ENCODE peak calls at places on chromosomes 2 and 18, in nine cellular contexts. H, S, Z, F, P, K, D, T and Q are unnamed samples.

GRCh38 chr2:80748576-80748975 is 444.0 kb upstream of the LRRTM1 start:
- ATAC-seq in S (no peak), D (no peak), P (no peak), K (no peak), T (no peak), F (no peak), H (no peak), Z (no peak), Q (no peak)

GRCh38 chr2:32864337-32864736 is 82.4 kb upstream of the LTBP1 start:
- ATAC-seq in Z (peak), F (no peak), H (no peak), D (no peak), S (no peak), P (peak), T (no peak), K (peak), Q (peak)

GRCh38 chr2:176473177-176473576 is 203.9 kb downstream of the MTX2 start:
- ATAC-seq in H (peak), Z (peak), T (peak), P (no peak), F (peak), S (no peak), K (peak), D (no peak), Q (peak)

GRCh38 chr2:174967693-174968260 is 37.4 kb downstream of the CHN1 start:
- ATAC-seq in K (no peak), Z (peak), D (no peak), F (no peak), H (no peak), T (no peak), S (no peak), P (no peak), Q (no peak)

GRCh38 chr2:120064664-120065063 is 51.8 kb downstream of the EPB41L5 start:
- ATAC-seq in S (no peak), F (no peak), H (no peak), Z (no peak), D (no peak), T (no peak), K (no peak), P (no peak), Q (no peak)

GRCh38 chr2:37061770-37062169 is 22.4 kb downstream of the HEATR5B start:
- ATAC-seq in Z (peak), D (no peak), P (no peak), T (no peak), H (no peak), F (no peak), S (no peak), K (no peak), Q (no peak)

GRCh38 chr18:22668496-22668895 is 250.8 kb upstream of the CTAGE1 start:
- ATAC-seq in F (no peak), T (no peak), S (no peak), D (peak), Z (no peak), H (no peak), P (no peak), K (no peak), Q (no peak)

GRCh38 chr2:86622409-86622877 is 1.2 kb downstream of the RNF103 start:
- ATAC-seq in H (peak), D (peak), P (peak), K (peak), F (no peak), S (peak), Z (peak), T (no peak), Q (peak)

GRCh38 chr18:5600376-5601071 is 56.7 kb upstream of the EPB41L3 start:
- ATAC-seq in S (no peak), P (no peak), T (no peak), Z (no peak), D (no peak), F (no peak), K (peak), H (no peak), Q (no peak)

GRCh38 chr2:26986576-26986975 is 16.1 kb downstream of the MAPRE3 start:
- ATAC-seq in H (no peak), Z (no peak), P (no peak), D (no peak), S (no peak), K (no peak), F (no peak), T (no peak), Q (no peak)